ENCODE peak calls at places on chromosomes 4 and X, in five cellular contexts. V, B, M, Y and F are unnamed samples.

GRCh38 chr4:95835672-95836071 is 4.2 kb upstream of the PDHA2 start:
- DNase-seq in V (no peak), B (peak; percentile 20), M (peak; percentile 15), Y (no peak), F (peak; percentile 25)

GRCh38 chr4:146490106-146490505 is 31.6 kb downstream of the SLC10A7 start:
- DNase-seq in V (no peak), B (no peak), M (no peak), Y (no peak), F (no peak)

GRCh38 chr4:54439831-54440243 is 210.7 kb downstream of the PDGFRA start:
- DNase-seq in V (no peak), B (peak; percentile 65), M (peak; percentile 14), Y (no peak), F (peak; percentile 84)

GRCh38 chr4:41258783-41259182 is 2.1 kb downstream of the UCHL1 start:
- DNase-seq in V (peak; percentile 18), B (peak; percentile 54), M (peak; percentile 6), Y (no peak), F (no peak)

GRCh38 chrX:146054311-146054710 is 236.7 kb downstream of the SLITRK2 start:
- DNase-seq in V (no peak), B (no peak), M (no peak), Y (no peak), F (no peak)

GRCh38 chr4:157514711-157515110 is 294.2 kb downstream of the GRIA2 start:
- DNase-seq in V (peak; percentile 7), B (peak; percentile 20), M (no peak), Y (no peak), F (no peak)

GRCh38 chr4:116016201-116016600 is 902.8 kb upstream of the NDST4 start:
- DNase-seq in V (no peak), B (no peak), M (no peak), Y (no peak), F (peak; percentile 16)

GRCh38 chr4:173046818-173047217 is 121.8 kb upstream of the GALNT7 start:
- DNase-seq in V (no peak), B (no peak), M (no peak), Y (no peak), F (no peak)

GRCh38 chrX:71251456-71251973 is 2.4 kb downstream of the ZMYM3 start:
- DNase-seq in V (no peak), B (no peak), M (no peak), Y (no peak), F (peak; percentile 35)

GRCh38 chr4:157701695-157701994 is 471.2 kb downstream of the GASK1B start:
- DNase-seq in V (no peak), B (no peak), M (no peak), Y (no peak), F (no peak)

GRCh38 chr4:120699354-120699753 is 223.2 kb downstream of the PRDM5 start:
- DNase-seq in V (no peak), B (no peak), M (no peak), Y (no peak), F (no peak)

GRCh38 chr4:13329963-13330362 is 154.2 kb downstream of the RAB28 start:
- DNase-seq in V (no peak), B (no peak), M (no peak), Y (peak; percentile 11), F (no peak)

GRCh38 chrX:80430826-80431501 is 10.7 kb downstream of the TENT5D start:
- DNase-seq in V (no peak), B (peak; percentile 1), M (peak; percentile 47), Y (no peak), F (no peak)

GRCh38 chrX:54397113-54397512 is 39.3 kb upstream of the WNK3 start:
- DNase-seq in V (no peak), B (no peak), M (no peak), Y (no peak), F (no peak)

GRCh38 chr4:107709916-107710315 is 10.1 kb downstream of the PAPSS1 start:
- DNase-seq in V (no peak), B (no peak), M (no peak), Y (no peak), F (peak; percentile 69)

GRCh38 chr4:86521373-86521969 is 72.6 kb upstream of the PTPN13 start:
- DNase-seq in V (no peak), B (no peak), M (no peak), Y (no peak), F (no peak)

GRCh38 chrX:134761788-134762187 is 103.5 kb upstream of the PLAC1 start:
- DNase-seq in V (peak; percentile 2), B (peak; percentile 16), M (peak; percentile 23), Y (no peak), F (no peak)

GRCh38 chr4:74906771-74907170 is 26.1 kb upstream of the PARM1 start:
- DNase-seq in V (no peak), B (no peak), M (no peak), Y (no peak), F (no peak)

GRCh38 chrX:1491851-1492349 is 39.2 kb upstream of the ASMTL start:
- DNase-seq in V (peak; percentile 65), B (peak; percentile 36), M (peak; percentile 79), Y (peak; percentile 87), F (no peak)

GRCh38 chrX:1521459-1521956 is 15.5 kb downstream of the P2RY8 start:
- DNase-seq in V (peak; percentile 29), B (no peak), M (no peak), Y (peak; percentile 99), F (peak; percentile 86)

GRCh38 chr4:40245794-40246546 is 49.1 kb downstream of the RHOH start:
- DNase-seq in V (no peak), B (no peak), M (no peak), Y (no peak), F (no peak)

GRCh38 chr4:127631420-127631819 is 1.3 kb upstream of the INTU start:
- DNase-seq in V (no peak), B (no peak), M (peak; percentile 30), Y (no peak), F (no peak)

GRCh38 chr4:7970031-7970946 is 30.6 kb upstream of the AFAP1 start:
- DNase-seq in V (peak; percentile 76), B (peak; percentile 42), M (no peak), Y (no peak), F (no peak)

GRCh38 chr4:74805601-74806000 is 11.3 kb upstream of the BTC start:
- DNase-seq in V (peak; percentile 45), B (no peak), M (no peak), Y (no peak), F (no peak)

GRCh38 chr4:25779021-25779420 is 83.8 kb downstream of the SEL1L3 start:
- DNase-seq in V (no peak), B (no peak), M (no peak), Y (no peak), F (no peak)

DNA sequence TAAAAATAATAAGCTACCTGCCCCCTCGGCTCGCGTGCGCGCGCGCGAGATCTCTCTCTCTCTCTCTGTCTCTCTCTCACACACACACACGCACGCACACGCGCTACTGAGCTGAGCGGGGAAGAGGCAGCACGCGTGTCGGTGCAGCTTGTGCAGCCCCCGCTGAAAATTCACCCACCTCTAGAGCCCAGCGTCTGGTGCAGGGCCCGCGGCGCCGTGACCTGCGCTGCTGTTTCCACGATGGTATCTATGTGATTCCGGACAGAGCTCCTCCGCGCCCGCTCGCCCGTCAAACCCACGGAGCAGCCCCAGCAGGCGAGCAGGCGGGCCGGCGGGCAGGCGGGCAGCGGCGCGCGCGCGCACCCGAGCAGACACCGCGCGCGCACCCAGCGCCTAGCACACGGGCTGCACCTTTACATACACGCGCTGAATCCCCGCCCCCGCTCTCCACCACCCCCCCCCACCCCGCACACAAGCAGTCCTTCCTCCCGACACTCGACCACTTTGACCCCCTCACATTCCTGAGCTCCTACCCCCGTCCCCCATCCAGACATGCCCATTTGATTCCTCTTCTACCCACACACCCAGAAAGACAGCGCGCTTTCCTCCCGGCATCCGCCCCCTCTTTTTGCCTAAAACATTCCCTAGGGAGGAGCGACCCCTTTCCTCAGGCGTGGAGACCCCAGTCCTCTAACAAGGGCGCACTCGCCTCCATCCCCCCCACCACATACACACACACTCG is 1.0 kb downstream of the SLITRK4 start:
- DNase-seq in V (no peak), B (no peak), M (no peak), Y (no peak), F (no peak)
- TF ChIP-seq REST in V (no peak), B (no peak), M (no peak), Y (no peak), F (no peak)

GRCh38 chr4:5790546-5790857 is 79.5 kb downstream of the EVC start:
- DNase-seq in V (no peak), B (no peak), M (no peak), Y (no peak), F (no peak)

GRCh38 chr4:5791654-5792053 is 80.7 kb downstream of the EVC start:
- DNase-seq in V (no peak), B (no peak), M (no peak), Y (no peak), F (no peak)

GRCh38 chr4:5787311-5787710 is 76.3 kb downstream of the EVC start:
- DNase-seq in V (no peak), B (no peak), M (no peak), Y (no peak), F (no peak)

GRCh38 chr4:5788144-5788543 is 77.1 kb downstream of the EVC start:
- DNase-seq in V (no peak), B (no peak), M (no peak), Y (no peak), F (no peak)

GRCh38 chr4:5789141-5789540 is 78.1 kb downstream of the EVC start:
- DNase-seq in V (no peak), B (no peak), M (no peak), Y (no peak), F (no peak)
- TF ChIP-seq GABPA in V (no peak), B (no peak), M (no peak), Y (no peak), F (no peak)

DNA sequence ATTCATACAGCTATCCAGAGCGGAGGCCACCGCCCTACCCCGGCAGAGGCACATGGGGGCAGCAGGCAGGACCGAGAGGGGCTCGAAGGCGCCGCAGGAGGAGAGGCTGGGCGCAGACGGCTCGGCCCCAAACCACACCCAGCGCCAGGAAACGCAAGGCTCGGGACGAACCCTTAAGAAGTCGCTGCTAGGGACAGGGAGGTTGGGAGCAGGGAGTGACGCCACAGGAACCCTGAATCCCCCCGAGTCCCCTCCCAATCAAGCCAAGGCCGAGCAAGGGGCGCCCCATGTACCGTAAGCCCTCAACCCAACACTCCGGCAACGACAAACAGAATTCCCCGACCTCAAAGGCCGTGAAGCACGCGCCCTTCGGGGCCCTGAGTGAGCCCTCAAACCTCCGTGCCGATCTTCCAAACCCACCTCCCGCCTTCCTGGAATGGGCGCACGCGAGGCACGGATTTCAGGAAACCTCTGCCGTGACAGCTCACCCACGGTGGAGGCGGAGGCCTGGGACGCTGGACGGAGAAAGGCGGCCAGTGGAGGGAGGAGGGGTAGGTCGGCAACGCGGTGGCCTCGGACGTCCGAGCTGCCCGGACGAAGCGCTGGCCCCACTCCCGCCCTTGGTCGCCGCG is 1.8 kb downstream of the ZFYVE28 start:
- DNase-seq in V (no peak), B (peak; percentile 63), M (peak; percentile 83), Y (no peak), F (no peak)
- TF ChIP-seq REST in V (no peak), B (no peak), M (no peak), Y (no peak), F (no peak)

GRCh38 chrX:74420194-74421035 is 878 bp upstream of the SLC16A2 start:
- DNase-seq in V (no peak), B (peak; percentile 78), M (no peak), Y (no peak), F (no peak)

GRCh38 chrX:74421181-74422028 is at the start of gene SLC16A2:
- DNase-seq in V (no peak), B (peak; percentile 86), M (no peak), Y (no peak), F (no peak)

GRCh38 chrX:74422029-74422352 is 698 bp downstream of the SLC16A2 start:
- DNase-seq in V (no peak), B (peak; percentile 34), M (no peak), Y (no peak), F (no peak)

GRCh38 chrX:74423289-74423985 is 2.1 kb downstream of the SLC16A2 start:
- DNase-seq in V (no peak), B (no peak), M (no peak), Y (no peak), F (no peak)

GRCh38 chrX:74422576-74423288 is 1.4 kb downstream of the SLC16A2 start:
- DNase-seq in V (peak; percentile 4), B (peak; percentile 76), M (no peak), Y (no peak), F (no peak)
- TF ChIP-seq GABPA in V (no peak), B (no peak), M (no peak), Y (no peak), F (no peak)